ENCODE peak calls at places on chromosomes 3 and 15, in seven cellular contexts. U, C, M, T, S, A and Q are unnamed samples.

GRCh38 chr3:87260270-87260669 is 16.1 kb downstream of the POU1F1 start:
- DNase-seq in U (no peak), C (peak), M (peak), T (no peak), S (peak), A (peak), Q (peak)

GRCh38 chr3:124714218-124714853 is 15.9 kb upstream of the UMPS start:
- DNase-seq in U (no peak), C (no peak), M (no peak), T (no peak), S (no peak), A (no peak), Q (no peak)

GRCh38 chr3:52483577-52484495 is 11.3 kb upstream of the STAB1 start:
- DNase-seq in U (no peak), C (peak), M (no peak), T (no peak), S (no peak), A (no peak), Q (peak)

GRCh38 chr3:160253298-160253697 is 28.1 kb downstream of the C3orf80 start:
- DNase-seq in U (no peak), C (no peak), M (no peak), T (no peak), S (no peak), A (no peak), Q (no peak)

GRCh38 chr15:101068523-101068960 is 149.4 kb downstream of the LRRK1 start:
- DNase-seq in U (no peak), C (no peak), M (no peak), T (no peak), S (no peak), A (no peak), Q (no peak)

GRCh38 chr3:126613481-126614187 is 41.3 kb downstream of the TXNRD3 start:
- DNase-seq in U (no peak), C (no peak), M (no peak), T (no peak), S (no peak), A (no peak), Q (peak)

GRCh38 chr3:24344784-24345439 is 149.7 kb downstream of the THRB start:
- DNase-seq in U (no peak), C (no peak), M (no peak), T (no peak), S (no peak), A (no peak), Q (no peak)

GRCh38 chr15:68536331-68537095 is 42.3 kb upstream of the CORO2B start:
- DNase-seq in U (no peak), C (no peak), M (no peak), T (no peak), S (peak), A (no peak), Q (no peak)

GRCh38 chr3:115627180-115628074 is 4.1 kb downstream of the GAP43 start:
- DNase-seq in U (peak), C (peak), M (no peak), T (no peak), S (no peak), A (no peak), Q (no peak)

GRCh38 chr3:171135536-171135935 is 109.0 kb upstream of the SLC2A2 start:
- DNase-seq in U (no peak), C (no peak), M (no peak), T (no peak), S (no peak), A (no peak), Q (peak)

GRCh38 chr3:101829878-101830277 is 19.4 kb upstream of the NFKBIZ start:
- DNase-seq in U (no peak), C (no peak), M (no peak), T (no peak), S (no peak), A (no peak), Q (no peak)

GRCh38 chr3:138132239-138132638 is at the start of gene A4GNT:
- DNase-seq in U (no peak), C (no peak), M (no peak), T (no peak), S (no peak), A (no peak), Q (no peak)

GRCh38 chr3:147419062-147419701 is 10.0 kb downstream of the ZIC1 start:
- DNase-seq in U (no peak), C (peak), M (no peak), T (no peak), S (no peak), A (no peak), Q (peak)

GRCh38 chr15:75043509-75044257 is 20.3 kb downstream of the PPCDC start:
- DNase-seq in U (peak), C (no peak), M (no peak), T (peak), S (no peak), A (peak), Q (peak)

GRCh38 chr15:85479071-85479647 is 98.8 kb downstream of the AKAP13 start:
- DNase-seq in U (no peak), C (peak), M (no peak), T (no peak), S (no peak), A (no peak), Q (no peak)

GRCh38 chr15:35958021-35958420 is 412.1 kb upstream of the DPH6 start:
- DNase-seq in U (no peak), C (no peak), M (no peak), T (no peak), S (no peak), A (no peak), Q (no peak)